ENCODE peak calls at places on chromosomes 16 and 17, in six cellular contexts. Y is amniotic epithelial cell, J is NCI-H460, D is fibroblast of lung, Q is nephron progenitor cell, W is right lobe of liver. E is an unnamed sample.

GRCh38 chr17:30476726-30477082 is 504 bp upstream of the GOSR1 start:
- DNase-seq in D (no peak), W (no peak), Y (no peak), J (peak; percentile 1), Q (peak; percentile 13), E (peak; percentile 13)

GRCh38 chr16:55643161-55643970 is 12.4 kb upstream of the SLC6A2 start:
- DNase-seq in W (no peak), J (no peak), Q (no peak), Y (peak; percentile 1), D (peak; percentile 5), E (no peak)

GRCh38 chr17:50459756-50460155 is 8.9 kb downstream of the CHAD start:
- DNase-seq in D (no peak), Q (no peak), J (no peak), W (no peak), Y (no peak), E (no peak)

GRCh38 chr17:76643553-76644148 is at the start of gene ST6GALNAC1:
- DNase-seq in J (no peak), W (no peak), Q (no peak), D (no peak), Y (peak; percentile 2), E (no peak)

GRCh38 chr17:47905221-47905733 is 9.2 kb downstream of the SP2 start:
- DNase-seq in J (no peak), W (peak; percentile 50), Q (no peak), Y (peak; percentile 56), D (peak; percentile 73), E (no peak)

GRCh38 chr17:57587201-57587870 is 157.8 kb downstream of the CCDC182 start:
- DNase-seq in Y (no peak), J (no peak), D (no peak), Q (no peak), W (no peak), E (no peak)

GRCh38 chr16:525123-525519 is 2.4 kb upstream of the CAPN15 start:
- DNase-seq in J (no peak), D (no peak), Q (no peak), Y (no peak), W (no peak), E (no peak)

GRCh38 chr17:50923611-50924010 is 57.5 kb upstream of the TOB1 start:
- DNase-seq in W (no peak), J (no peak), Q (no peak), D (no peak), Y (no peak), E (no peak)

GRCh38 chr17:19753049-19753444 is 4.9 kb upstream of the ALDH3A1 start:
- DNase-seq in W (peak; percentile 90), Y (peak; percentile 48), Q (no peak), D (peak; percentile 55), J (peak; percentile 98), E (no peak)

GRCh38 chr16:57667526-57668258 is 414 bp upstream of the ADGRG3 start:
- DNase-seq in W (peak; percentile 82), D (peak; percentile 11), Q (no peak), J (peak; percentile 86), Y (peak; percentile 53), E (no peak)

GRCh38 chr17:42779942-42780815 is at the start of gene WNK4:
- DNase-seq in W (no peak), Y (peak; percentile 29), Q (peak; percentile 78), D (peak; percentile 23), J (no peak), E (no peak)

GRCh38 chr17:82129095-82129494 is 31.1 kb upstream of the FASN start:
- DNase-seq in J (no peak), Y (no peak), W (no peak), D (no peak), Q (no peak), E (no peak)

GRCh38 chr17:70414275-70414674 is 244.9 kb downstream of the KCNJ2 start:
- DNase-seq in W (no peak), J (no peak), Q (no peak), Y (no peak), D (no peak), E (no peak)

GRCh38 chr16:29025218-29025617 is 40.4 kb downstream of the LAT start:
- DNase-seq in Q (no peak), W (no peak), J (no peak), D (no peak), Y (no peak), E (no peak)